ENCODE peak calls at places on chromosomes 7 and 10, in six cellular contexts. O is neural progenitor cell; X is brain microvascular endothelial cell; S is transverse colon; I is iPS DF 6.9; M is CD4-positive, CD25-positive, alpha-beta regulatory T cell. F is an unnamed sample.

GRCh38 chr7:66800591-66800990 is 60.1 kb downstream of the RABGEF1 start:
- DNase-seq in O (no peak), X (no peak), S (no peak), I (no peak), M (no peak), F (no peak)

GRCh38 chr10:87605656-87606308 is 53.9 kb upstream of the PAPSS2 start:
- DNase-seq in O (peak; percentile 9), X (no peak), S (no peak), I (no peak), M (no peak), F (no peak)

GRCh38 chr7:92768501-92769360 is 67.6 kb downstream of the CDK6 start:
- DNase-seq in O (no peak), X (peak; percentile 56), S (no peak), I (no peak), M (no peak), F (no peak)

GRCh38 chr10:51700228-51700835 is 937 bp upstream of the CSTF2T start:
- DNase-seq in O (peak; percentile 19), X (peak; percentile 68), S (peak; percentile 17), I (no peak), M (no peak), F (peak; percentile 6)

GRCh38 chr10:44293842-44294241 is 91.1 kb downstream of the CXCL12 start:
- DNase-seq in O (no peak), X (peak; percentile 81), S (peak; percentile 16), I (no peak), M (no peak), F (no peak)

GRCh38 chr10:95328013-95328412 is 37.2 kb upstream of the PDLIM1 start:
- DNase-seq in O (no peak), X (no peak), S (no peak), I (no peak), M (no peak), F (no peak)

GRCh38 chr10:85614566-85614965 is 752.0 kb downstream of the GRID1 start:
- DNase-seq in O (no peak), X (no peak), S (no peak), I (no peak), M (no peak), F (no peak)

GRCh38 chr10:46282460-46283216 is 4.2 kb upstream of the ANTXRL start:
- DNase-seq in O (peak; percentile 70), X (peak; percentile 18), S (peak; percentile 81), I (peak; percentile 5), M (peak; percentile 68), F (peak; percentile 67)

GRCh38 chr10:126256864-126257263 is 131.4 kb downstream of the ADAM12 start:
- DNase-seq in O (peak; percentile 54), X (no peak), S (no peak), I (no peak), M (no peak), F (no peak)

GRCh38 chr10:78907458-78908211 is 161.1 kb upstream of the ZMIZ1 start:
- DNase-seq in O (peak; percentile 49), X (no peak), S (no peak), I (no peak), M (no peak), F (no peak)

GRCh38 chr10:21972584-21972983 is 30.9 kb downstream of the DNAJC1 start:
- DNase-seq in O (no peak), X (no peak), S (no peak), I (no peak), M (no peak), F (no peak)

GRCh38 chr7:65325793-65326432 is 47.7 kb upstream of the ZNF92 start:
- DNase-seq in O (no peak), X (peak; percentile 20), S (no peak), I (no peak), M (no peak), F (no peak)

GRCh38 chr10:93422121-93422520 is 60.0 kb downstream of the MYOF start:
- DNase-seq in O (no peak), X (peak; percentile 31), S (no peak), I (no peak), M (no peak), F (no peak)

GRCh38 chr7:500521-501420 is 18.9 kb downstream of the PDGFA start:
- DNase-seq in O (no peak), X (no peak), S (no peak), I (no peak), M (no peak), F (no peak)

GRCh38 chr10:6635784-6636183 is 55.7 kb upstream of the PRKCQ start:
- DNase-seq in O (no peak), X (no peak), S (no peak), I (no peak), M (no peak), F (no peak)

GRCh38 chr7:153027210-153027609 is 267.7 kb downstream of the ACTR3B start:
- DNase-seq in O (no peak), X (no peak), S (no peak), I (no peak), M (no peak), F (no peak)

GRCh38 chr10:102669206-102670064 is 25.2 kb downstream of the TRIM8 start:
- DNase-seq in O (peak; percentile 48), X (no peak), S (peak; percentile 52), I (no peak), M (no peak), F (no peak)

GRCh38 chr10:132398566-132398991 is 1.6 kb downstream of the PWWP2B start:
- DNase-seq in O (no peak), X (no peak), S (peak; percentile 21), I (no peak), M (no peak), F (no peak)

GRCh38 chr10:24465124-24465874 is 256.4 kb downstream of the KIAA1217 start:
- DNase-seq in O (no peak), X (peak; percentile 88), S (peak; percentile 39), I (no peak), M (no peak), F (no peak)

GRCh38 chr10:132810807-132811700 is 25.1 kb upstream of the NKX6-2 start:
- DNase-seq in O (no peak), X (no peak), S (peak; percentile 4), I (no peak), M (no peak), F (no peak)

GRCh38 chr10:34299105-34299611 is 515.9 kb downstream of the PARD3 start:
- DNase-seq in O (no peak), X (peak; percentile 75), S (no peak), I (no peak), M (no peak), F (no peak)

GRCh38 chr7:16293669-16294425 is 127.5 kb downstream of the CRPPA start:
- DNase-seq in O (no peak), X (no peak), S (no peak), I (no peak), M (no peak), F (no peak)

GRCh38 chr10:2891073-2891769 is 176.1 kb upstream of the PFKP start:
- DNase-seq in O (no peak), X (no peak), S (no peak), I (no peak), M (no peak), F (no peak)

GRCh38 chr7:57416601-57417358 is 33.2 kb upstream of the ZNF716 start:
- DNase-seq in O (no peak), X (no peak), S (no peak), I (no peak), M (no peak), F (no peak)

GRCh38 chr10:33031171-33031570 is 73.1 kb upstream of the ITGB1 start:
- DNase-seq in O (no peak), X (no peak), S (no peak), I (no peak), M (no peak), F (no peak)
- H3K27ac ChIP-seq in O (no peak overlapping the region), X (no peak overlapping the region), S (no peak overlapping the region), I (no peak overlapping the region), M (no peak overlapping the region), F (peak overlapping the region; percentile 19)

DNA sequence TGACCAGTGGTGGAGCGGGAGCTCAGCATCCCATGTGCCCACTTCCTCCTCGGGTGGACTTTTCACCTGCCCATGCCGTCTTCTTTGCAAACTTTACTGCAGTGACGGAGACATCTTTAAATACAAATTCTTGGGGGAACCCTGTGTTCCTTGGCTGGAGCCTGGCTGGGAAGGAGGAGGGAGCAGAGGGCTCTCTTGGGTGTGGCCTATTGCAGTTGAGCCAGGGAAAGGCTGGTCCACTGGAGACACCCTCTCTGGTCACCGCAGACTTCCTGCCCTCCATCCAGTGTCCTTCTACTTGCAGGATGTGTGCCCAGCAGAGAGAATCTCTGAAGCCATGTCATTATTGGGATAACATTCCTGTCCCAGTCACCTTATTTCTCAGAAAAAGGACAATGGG is 67.3 kb downstream of the TCF7L2 start:
- DNase-seq in O (no peak), X (no peak), S (no peak), I (no peak), M (no peak), F (no peak)
- H3K4me3 ChIP-seq in O (no peak overlapping the region), X (no peak overlapping the region), S (no peak overlapping the region), I (no peak overlapping the region), M (no peak overlapping the region), F (no peak overlapping the region)

DNA sequence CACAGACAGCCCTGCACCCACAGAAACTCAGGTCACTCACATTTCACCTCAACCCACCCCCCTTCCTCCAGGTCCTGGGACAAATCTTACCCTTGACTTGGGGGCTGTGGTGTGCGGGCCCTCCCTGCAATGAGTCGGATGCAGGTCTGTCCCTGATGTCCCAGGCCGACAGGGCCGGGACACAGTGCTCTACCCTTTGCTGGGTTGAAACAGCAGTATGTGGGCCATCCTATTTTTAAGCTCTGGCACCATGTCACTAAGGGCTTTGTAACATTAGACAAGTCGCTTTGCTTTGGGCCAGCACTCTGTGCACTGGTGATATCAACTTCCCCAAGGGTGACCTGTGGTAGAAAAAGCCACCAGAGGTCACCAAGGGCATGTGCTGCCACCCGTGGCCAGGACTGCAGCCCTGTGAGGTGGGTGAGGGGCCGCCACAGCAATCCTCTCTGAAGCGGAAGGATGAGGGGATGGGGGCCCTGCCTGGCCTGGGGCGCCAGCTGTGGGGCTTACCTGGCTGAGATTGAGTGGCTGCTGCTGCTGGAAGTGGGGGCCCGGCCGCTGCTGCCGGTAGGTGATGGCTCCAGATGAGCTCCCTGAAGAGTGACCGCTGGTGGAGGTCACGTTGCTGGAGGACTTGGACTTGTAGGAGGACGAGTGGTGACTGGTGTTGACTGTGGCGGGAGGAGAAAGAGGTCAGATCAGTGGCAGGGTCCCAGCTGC is 51.3 kb downstream of the CLEC2L start:
- DNase-seq in O (no peak), X (no peak), S (no peak), I (no peak), M (no peak), F (no peak)
- H3K27ac ChIP-seq in O (no peak overlapping the region), X (no peak overlapping the region), S (no peak overlapping the region), I (no peak overlapping the region), M (no peak overlapping the region), F (no peak overlapping the region)

DNA sequence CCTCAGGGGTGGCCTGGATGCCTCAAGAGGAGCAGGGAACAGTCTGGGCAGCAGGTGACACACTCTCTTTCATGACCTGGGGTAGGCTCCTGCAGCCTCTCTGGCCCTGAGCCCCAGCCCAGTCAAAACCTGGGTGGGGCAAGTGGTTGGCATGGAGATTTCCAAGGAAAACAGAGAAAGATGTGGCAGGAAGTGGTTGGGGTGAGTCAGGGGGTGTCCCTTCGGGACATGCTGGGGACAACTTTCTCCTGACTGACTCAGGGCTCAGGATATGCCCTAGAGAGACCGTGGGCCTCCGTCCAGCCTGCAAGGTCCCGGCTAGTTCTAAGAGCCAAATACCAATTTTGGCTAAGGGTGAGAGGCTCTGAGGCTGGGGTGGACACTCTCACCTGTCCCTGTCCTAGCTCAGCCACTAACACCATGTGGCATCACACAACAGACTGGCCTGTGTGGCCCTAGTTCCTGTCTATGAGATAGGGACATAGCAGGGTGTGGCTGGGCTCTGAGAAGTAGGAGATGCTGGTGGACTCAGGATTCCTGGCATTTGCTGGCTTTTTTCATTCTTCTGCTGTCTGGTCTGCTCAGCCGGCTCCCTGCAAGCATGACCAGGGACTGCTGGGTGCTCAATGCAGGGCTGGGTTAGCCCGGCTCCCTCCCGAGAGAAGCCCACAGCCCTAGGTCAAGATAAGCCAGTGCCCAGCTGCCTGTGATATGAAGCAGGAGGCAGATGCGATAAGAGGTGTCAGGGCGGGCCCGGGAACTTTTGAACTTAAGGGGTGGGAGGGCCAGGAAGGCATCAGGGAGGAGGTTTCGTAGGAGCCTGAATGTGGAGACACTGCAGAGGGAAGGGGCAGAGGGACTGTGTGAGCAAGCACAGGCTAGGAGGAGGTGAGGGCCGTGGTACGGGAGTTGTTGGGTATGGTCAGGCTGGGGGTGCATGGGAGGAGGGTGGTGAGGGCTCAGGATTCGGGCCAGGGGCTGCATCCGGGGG is 3.3 kb downstream of the AQP1 start:
- DNase-seq in O (no peak), X (peak; percentile 39), S (no peak), I (no peak), M (no peak), F (no peak)
- H3K4me3 ChIP-seq in O (no peak overlapping the region), X (no peak overlapping the region), S (no peak overlapping the region), I (no peak overlapping the region), M (no peak overlapping the region), F (no peak overlapping the region)

F was measured in CD4-positive, alpha-beta memory T cell.